ENCODE peak calls at places on chromosomes 4 and X, in eight cellular contexts. One of them, this sample, is unnamed.

GRCh38 chr4:64721106-64721505 is 311.9 kb upstream of the TECRL start:
- DNase-seq in IMR-90: no peak
- DNase-seq in GM12878: no peak
- DNase-seq in SK-N-SH: no peak
- DNase-seq in HCT116: no peak
- DNase-seq in K562: no peak
- DNase-seq in HepG2: no peak
- DNase-seq in H1: no peak
- DNase-seq in this sample: no peak

GRCh38 chrX:8364369-8365141 is 100.1 kb upstream of the VCX3B start:
- DNase-seq in IMR-90: no peak
- DNase-seq in GM12878: no peak
- DNase-seq in SK-N-SH: peak
- DNase-seq in HCT116: no peak
- DNase-seq in K562: no peak
- DNase-seq in HepG2: peak
- DNase-seq in H1: peak
- DNase-seq in this sample: no peak

GRCh38 chrX:143854006-143854405 is 29.9 kb upstream of the UBE2NL start:
- DNase-seq in IMR-90: peak
- DNase-seq in GM12878: no peak
- DNase-seq in SK-N-SH: no peak
- DNase-seq in HCT116: no peak
- DNase-seq in K562: no peak
- DNase-seq in HepG2: no peak
- DNase-seq in H1: no peak
- DNase-seq in this sample: no peak

GRCh38 chr4:31328921-31329320 is 608.8 kb downstream of the PCDH7 start:
- DNase-seq in IMR-90: no peak
- DNase-seq in GM12878: no peak
- DNase-seq in SK-N-SH: no peak
- DNase-seq in HCT116: no peak
- DNase-seq in K562: no peak
- DNase-seq in HepG2: no peak
- DNase-seq in H1: no peak
- DNase-seq in this sample: no peak

GRCh38 chrX:57227691-57228090 is 58.8 kb upstream of the FAAH2 start:
- DNase-seq in IMR-90: no peak
- DNase-seq in GM12878: no peak
- DNase-seq in SK-N-SH: no peak
- DNase-seq in HCT116: no peak
- DNase-seq in K562: no peak
- DNase-seq in HepG2: no peak
- DNase-seq in H1: no peak
- DNase-seq in this sample: no peak

GRCh38 chrX:38214551-38214950 is 6.1 kb downstream of the SRPX start:
- DNase-seq in IMR-90: peak
- DNase-seq in GM12878: no peak
- DNase-seq in SK-N-SH: no peak
- DNase-seq in HCT116: no peak
- DNase-seq in K562: no peak
- DNase-seq in HepG2: no peak
- DNase-seq in H1: no peak
- DNase-seq in this sample: no peak

GRCh38 chr4:145792429-145792828 is 112.5 kb downstream of the C4orf51 start:
- DNase-seq in IMR-90: no peak
- DNase-seq in GM12878: no peak
- DNase-seq in SK-N-SH: no peak
- DNase-seq in HCT116: no peak
- DNase-seq in K562: no peak
- DNase-seq in HepG2: no peak
- DNase-seq in H1: no peak
- DNase-seq in this sample: no peak

GRCh38 chr4:54238389-54238788 is 9.3 kb downstream of the PDGFRA start:
- DNase-seq in IMR-90: no peak
- DNase-seq in GM12878: no peak
- DNase-seq in SK-N-SH: no peak
- DNase-seq in HCT116: no peak
- DNase-seq in K562: no peak
- DNase-seq in HepG2: no peak
- DNase-seq in H1: no peak
- DNase-seq in this sample: no peak

GRCh38 chr4:124712417-124713212 is at the start of gene ANKRD50:
- DNase-seq in IMR-90: peak
- DNase-seq in GM12878: no peak
- DNase-seq in SK-N-SH: peak
- DNase-seq in HCT116: peak
- DNase-seq in K562: peak
- DNase-seq in HepG2: peak
- DNase-seq in H1: peak
- DNase-seq in this sample: peak

GRCh38 chr4:48909697-48910096 is 3.1 kb upstream of the OCIAD2 start:
- DNase-seq in IMR-90: peak
- DNase-seq in GM12878: no peak
- DNase-seq in SK-N-SH: peak
- DNase-seq in HCT116: peak
- DNase-seq in K562: no peak
- DNase-seq in HepG2: no peak
- DNase-seq in H1: peak
- DNase-seq in this sample: peak

GRCh38 chrX:136168929-136169735 is 21.8 kb downstream of the FHL1 start:
- DNase-seq in IMR-90: peak
- DNase-seq in GM12878: no peak
- DNase-seq in SK-N-SH: peak
- DNase-seq in HCT116: no peak
- DNase-seq in K562: peak
- DNase-seq in HepG2: no peak
- DNase-seq in H1: peak
- DNase-seq in this sample: no peak

GRCh38 chr4:25448379-25449109 is 71.5 kb downstream of the ANAPC4 start:
- DNase-seq in IMR-90: peak
- DNase-seq in GM12878: no peak
- DNase-seq in SK-N-SH: no peak
- DNase-seq in HCT116: no peak
- DNase-seq in K562: no peak
- DNase-seq in HepG2: no peak
- DNase-seq in H1: no peak
- DNase-seq in this sample: no peak

GRCh38 chr4:145954924-145955339 is 16.3 kb upstream of the ZNF827 start:
- DNase-seq in IMR-90: peak
- DNase-seq in GM12878: no peak
- DNase-seq in SK-N-SH: no peak
- DNase-seq in HCT116: peak
- DNase-seq in K562: peak
- DNase-seq in HepG2: no peak
- DNase-seq in H1: no peak
- DNase-seq in this sample: no peak

GRCh38 chr4:75653845-75654503 is 19.2 kb downstream of the G3BP2 start:
- DNase-seq in IMR-90: peak
- DNase-seq in GM12878: no peak
- DNase-seq in SK-N-SH: peak
- DNase-seq in HCT116: no peak
- DNase-seq in K562: peak
- DNase-seq in HepG2: peak
- DNase-seq in H1: no peak
- DNase-seq in this sample: peak

GRCh38 chr4:176031927-176032326 is 33.7 kb upstream of the WDR17 start:
- DNase-seq in IMR-90: no peak
- DNase-seq in GM12878: no peak
- DNase-seq in SK-N-SH: no peak
- DNase-seq in HCT116: no peak
- DNase-seq in K562: no peak
- DNase-seq in HepG2: no peak
- DNase-seq in H1: no peak
- DNase-seq in this sample: no peak

DNA sequence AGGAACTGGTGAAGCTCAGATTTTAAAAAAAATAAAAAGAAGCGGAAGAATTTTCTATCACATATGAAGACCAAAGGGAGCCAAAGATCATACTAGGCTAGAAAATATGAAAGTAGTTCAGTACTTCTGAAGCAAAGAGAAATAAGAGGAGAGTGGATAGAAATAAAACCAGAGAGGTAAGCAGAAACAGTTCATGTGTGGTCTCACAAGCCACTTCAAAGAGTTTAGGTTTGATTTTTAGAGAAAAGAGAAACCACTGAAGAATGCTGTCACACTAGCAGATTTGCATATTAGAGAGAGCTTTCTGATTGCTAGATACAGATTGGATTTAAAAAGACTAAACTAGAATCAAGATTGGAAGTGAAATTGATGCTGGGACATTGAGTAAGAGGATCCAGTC is 51.7 kb downstream of the GABRA3 start:
- DNase-seq in IMR-90: no peak
- DNase-seq in GM12878: no peak
- DNase-seq in SK-N-SH: no peak
- DNase-seq in HCT116: no peak
- DNase-seq in K562: no peak
- DNase-seq in HepG2: no peak
- DNase-seq in H1: no peak
- DNase-seq in this sample: no peak
- TF ChIP-seq RAD21 in IMR-90: no peak
- TF ChIP-seq RAD21 in GM12878: no peak
- TF ChIP-seq RAD21 in SK-N-SH: no peak
- TF ChIP-seq RAD21 in HCT116: no peak
- TF ChIP-seq RAD21 in K562: no peak
- TF ChIP-seq RAD21 in HepG2: no peak
- TF ChIP-seq RAD21 in H1: no peak
- TF ChIP-seq RAD21 in this sample: no peak

GRCh38 chrX:11543249-11543648 is 122.5 kb downstream of the ARHGAP6 start:
- DNase-seq in IMR-90: no peak
- DNase-seq in GM12878: no peak
- DNase-seq in SK-N-SH: no peak
- DNase-seq in HCT116: no peak
- DNase-seq in K562: no peak
- DNase-seq in HepG2: no peak
- DNase-seq in H1: no peak
- DNase-seq in this sample: no peak

GRCh38 chrX:11541510-11541909 is 124.2 kb downstream of the ARHGAP6 start:
- DNase-seq in IMR-90: no peak
- DNase-seq in GM12878: no peak
- DNase-seq in SK-N-SH: no peak
- DNase-seq in HCT116: no peak
- DNase-seq in K562: no peak
- DNase-seq in HepG2: no peak
- DNase-seq in H1: no peak
- DNase-seq in this sample: no peak

GRCh38 chrX:11537141-11537540 is 128.6 kb downstream of the ARHGAP6 start:
- DNase-seq in IMR-90: no peak
- DNase-seq in GM12878: no peak
- DNase-seq in SK-N-SH: no peak
- DNase-seq in HCT116: no peak
- DNase-seq in K562: no peak
- DNase-seq in HepG2: no peak
- DNase-seq in H1: no peak
- DNase-seq in this sample: no peak

GRCh38 chrX:11535156-11535919 is 130.4 kb downstream of the ARHGAP6 start:
- DNase-seq in IMR-90: peak
- DNase-seq in GM12878: no peak
- DNase-seq in SK-N-SH: no peak
- DNase-seq in HCT116: no peak
- DNase-seq in K562: no peak
- DNase-seq in HepG2: no peak
- DNase-seq in H1: no peak
- DNase-seq in this sample: no peak

DNA sequence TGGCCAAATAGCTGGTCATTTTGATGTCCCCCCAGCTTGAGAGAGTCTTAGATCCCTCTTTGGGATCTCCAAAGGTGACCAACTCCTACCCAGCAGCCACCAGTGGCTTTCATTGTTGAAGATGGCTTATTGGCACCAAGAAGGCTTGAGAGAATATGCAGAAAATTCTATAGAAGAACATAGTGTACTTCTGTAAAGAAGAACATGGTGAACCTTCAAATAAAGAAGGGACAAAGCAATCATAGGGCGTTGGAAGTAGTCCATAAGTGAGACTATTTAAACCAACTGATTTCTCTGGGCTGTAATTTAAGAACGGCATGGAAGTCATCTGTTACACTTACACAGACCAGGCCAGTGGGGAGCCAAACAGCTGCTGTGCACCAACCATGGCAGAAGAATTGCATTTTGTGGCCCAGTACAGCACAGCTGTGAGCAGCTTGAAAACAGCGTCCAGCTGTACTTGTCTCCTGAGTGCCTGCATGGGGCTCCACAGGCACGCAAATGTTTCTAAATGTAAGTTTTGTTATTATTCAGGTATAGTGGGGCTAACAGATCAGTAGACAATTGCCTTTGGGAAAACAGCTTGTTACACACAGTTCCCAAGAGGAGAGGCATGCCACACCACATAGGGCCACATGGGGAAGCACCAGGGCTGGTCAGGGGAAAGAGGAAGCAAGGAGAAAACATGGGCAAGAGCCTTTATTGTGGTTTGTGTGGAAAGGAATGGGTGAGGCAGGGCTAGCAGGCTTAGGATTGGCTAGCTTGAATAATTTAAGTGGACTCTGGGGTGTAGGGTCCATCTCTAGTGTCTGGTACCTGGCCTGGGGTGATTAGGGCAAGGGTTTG is 125.0 kb downstream of the ARHGAP6 start:
- DNase-seq in IMR-90: no peak
- DNase-seq in GM12878: peak
- DNase-seq in SK-N-SH: no peak
- DNase-seq in HCT116: no peak
- DNase-seq in K562: no peak
- DNase-seq in HepG2: no peak
- DNase-seq in H1: no peak
- DNase-seq in this sample: no peak
- TF ChIP-seq CTCF in IMR-90: no peak
- TF ChIP-seq CTCF in GM12878: peak
- TF ChIP-seq CTCF in SK-N-SH: no peak
- TF ChIP-seq CTCF in HCT116: no peak
- TF ChIP-seq CTCF in K562: no peak
- TF ChIP-seq CTCF in HepG2: no peak
- TF ChIP-seq CTCF in H1: no peak
- TF ChIP-seq CTCF in this sample: no peak

GRCh38 chrX:107454302-107454701 is 4.8 kb downstream of the FRMPD3 start:
- DNase-seq in IMR-90: peak
- DNase-seq in GM12878: no peak
- DNase-seq in SK-N-SH: no peak
- DNase-seq in HCT116: peak
- DNase-seq in K562: no peak
- DNase-seq in HepG2: no peak
- DNase-seq in H1: no peak
- DNase-seq in this sample: no peak
- TF ChIP-seq RAD21 in IMR-90: no peak
- TF ChIP-seq RAD21 in GM12878: no peak
- TF ChIP-seq RAD21 in SK-N-SH: no peak
- TF ChIP-seq RAD21 in HCT116: no peak
- TF ChIP-seq RAD21 in K562: no peak
- TF ChIP-seq RAD21 in HepG2: no peak
- TF ChIP-seq RAD21 in H1: no peak
- TF ChIP-seq RAD21 in this sample: no peak

DNA sequence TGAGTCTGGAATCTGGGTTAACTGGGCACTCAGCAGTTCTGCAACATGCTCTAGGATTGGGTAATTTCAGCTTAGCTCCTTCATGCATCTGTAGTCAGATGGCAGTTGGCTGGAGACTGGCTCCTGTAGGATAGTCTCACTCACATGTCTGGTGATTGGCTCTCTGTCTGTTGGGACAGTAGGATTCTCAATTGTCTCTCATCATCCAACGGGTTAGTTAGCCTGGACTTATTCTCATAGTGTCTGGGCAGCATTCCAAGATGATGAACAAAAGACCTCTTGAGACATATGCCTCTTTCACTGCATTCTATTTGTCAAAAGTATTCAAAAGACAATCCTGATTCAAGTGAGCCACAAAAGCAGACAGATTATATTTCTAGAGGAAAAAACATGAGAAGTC is 795.6 kb upstream of the GALNTL6 start:
- DNase-seq in IMR-90: no peak
- DNase-seq in GM12878: no peak
- DNase-seq in SK-N-SH: no peak
- DNase-seq in HCT116: no peak
- DNase-seq in K562: no peak
- DNase-seq in HepG2: no peak
- DNase-seq in H1: no peak
- DNase-seq in this sample: no peak
- TF ChIP-seq CTCF in IMR-90: no peak
- TF ChIP-seq CTCF in GM12878: no peak
- TF ChIP-seq CTCF in SK-N-SH: no peak
- TF ChIP-seq CTCF in HCT116: no peak
- TF ChIP-seq CTCF in K562: no peak
- TF ChIP-seq CTCF in HepG2: no peak
- TF ChIP-seq CTCF in H1: no peak
- TF ChIP-seq CTCF in this sample: no peak

This sample was measured in A549.